ENCODE peak calls at places on chromosomes 7 and 10, in eight cellular contexts. X, K, I, N, H, G, Z and Q are unnamed samples.

GRCh38 chr7:14717711-14718304 is 184.7 kb downstream of the DGKB start:
- DNase-seq in X (no peak), K (no peak), I (no peak), N (no peak), H (no peak), G (no peak), Z (no peak), Q (no peak)

GRCh38 chr7:26091933-26092332 is 60.1 kb upstream of the NFE2L3 start:
- DNase-seq in X (no peak), K (no peak), I (no peak), N (no peak), H (no peak), G (no peak), Z (no peak), Q (no peak)

GRCh38 chr7:1899201-1899600 is 229.1 kb downstream of the ELFN1 start:
- DNase-seq in X (no peak), K (no peak), I (no peak), N (no peak), H (peak), G (peak), Z (no peak), Q (no peak)

GRCh38 chr7:81802251-81802650 is 32.4 kb upstream of the HGF start:
- DNase-seq in X (no peak), K (no peak), I (no peak), N (no peak), H (no peak), G (no peak), Z (no peak), Q (no peak)

GRCh38 chr10:51892965-51893658 is 193.7 kb upstream of the CSTF2T start:
- DNase-seq in X (no peak), K (no peak), I (no peak), N (no peak), H (no peak), G (no peak), Z (no peak), Q (no peak)

GRCh38 chr7:108034586-108034985 is 31.6 kb upstream of the LAMB1 start:
- DNase-seq in X (no peak), K (no peak), I (no peak), N (no peak), H (no peak), G (no peak), Z (no peak), Q (no peak)

GRCh38 chr10:54961040-54961439 is 160.0 kb upstream of the PCDH15 start:
- DNase-seq in X (no peak), K (no peak), I (no peak), N (no peak), H (no peak), G (no peak), Z (no peak), Q (no peak)

GRCh38 chr7:102433319-102434038 is at the start of gene ORAI2:
- DNase-seq in X (peak), K (peak), I (peak), N (peak), H (no peak), G (peak), Z (no peak), Q (peak)

GRCh38 chr7:77453531-77453930 is 37.4 kb upstream of the GSAP start:
- DNase-seq in X (no peak), K (no peak), I (no peak), N (no peak), H (no peak), G (no peak), Z (no peak), Q (no peak)

GRCh38 chr10:32239770-32240169 is 107.2 kb downstream of the EPC1 start:
- DNase-seq in X (no peak), K (no peak), I (no peak), N (no peak), H (no peak), G (no peak), Z (no peak), Q (no peak)

GRCh38 chr7:1275685-1276424 is 43.2 kb downstream of the UNCX start:
- DNase-seq in X (no peak), K (no peak), I (no peak), N (no peak), H (no peak), G (no peak), Z (no peak), Q (no peak)

GRCh38 chr10:7687228-7687907 is 15.7 kb upstream of the ITIH2 start:
- DNase-seq in X (peak), K (peak), I (peak), N (peak), H (peak), G (peak), Z (peak), Q (peak)

GRCh38 chr7:107035446-107035845 is 9.1 kb upstream of the PRKAR2B start:
- DNase-seq in X (no peak), K (no peak), I (no peak), N (no peak), H (peak), G (no peak), Z (peak), Q (no peak)